ENCODE peak calls at places on chromosomes 4 and X, in six cellular contexts. J, Z, L, M, O and R are unnamed samples. For H3K9me3, the result is how much of the 10 kb centered on the place peaks cover.

GRCh38 chrX:64152857-64153256 is 52.7 kb downstream of the AMER1 start:
- DNase-seq in O (no peak), J (no peak), M (no peak), L (peak), Z (no peak), R (no peak)

GRCh38 chrX:126165401-126165720 is 728 bp downstream of the DCAF12L2 start:
- DNase-seq in O (no peak), Z (no peak), L (no peak), J (no peak), M (no peak), R (no peak)

GRCh38 chr4:82639947-82640346 is 78.2 kb upstream of the TMEM150C start:
- DNase-seq in O (no peak), L (no peak), M (no peak), J (no peak), Z (no peak), R (no peak)

GRCh38 chr4:78528327-78528726 is 23.2 kb upstream of the ANXA3 start:
- DNase-seq in O (no peak), Z (no peak), M (no peak), J (no peak), L (no peak), R (no peak)

GRCh38 chr4:73661646-73662119 is 41.4 kb upstream of the RASSF6 start:
- DNase-seq in Z (no peak), J (no peak), L (no peak), M (no peak), O (no peak), R (no peak)

GRCh38 chr4:16496501-16496900 is 270.2 kb upstream of the TAPT1 start:
- DNase-seq in J (no peak), L (no peak), Z (no peak), M (peak), O (no peak), R (no peak)

GRCh38 chr4:8745036-8745827 is 126.4 kb downstream of the HMX1 start:
- DNase-seq in J (no peak), M (no peak), Z (no peak), O (no peak), L (no peak), R (no peak)

GRCh38 chr4:53194727-53195126 is 171.1 kb downstream of the SCFD2 start:
- DNase-seq in J (no peak), M (no peak), Z (no peak), L (no peak), O (no peak), R (no peak)

GRCh38 chr4:137106287-137106686 is 426.0 kb downstream of the PCDH18 start:
- DNase-seq in L (no peak), J (no peak), M (no peak), O (no peak), Z (no peak), R (no peak)

GRCh38 chr4:187294861-187295260 is 571.2 kb upstream of the FAT1 start:
- DNase-seq in J (no peak), O (no peak), L (no peak), Z (no peak), M (no peak), R (no peak)

GRCh38 chrX:73455171-73455570 is 8.3 kb downstream of the CDX4 start:
- DNase-seq in Z (no peak), J (no peak), O (no peak), L (no peak), M (no peak), R (no peak)

GRCh38 chr4:114599231-114600065 is 841 bp downstream of the UGT8 start:
- DNase-seq in Z (no peak), O (no peak), L (peak), J (no peak), M (no peak), R (no peak)

GRCh38 chrX:74318672-74319071 is 14.7 kb downstream of the ZCCHC13 start:
- DNase-seq in L (no peak), Z (no peak), O (no peak), M (no peak), J (no peak), R (no peak)

GRCh38 chr4:140686799-140687198 is 69.4 kb downstream of the TBC1D9 start:
- DNase-seq in O (no peak), J (no peak), M (no peak), L (no peak), Z (no peak), R (no peak)

GRCh38 chr4:108466936-108467902 is 153.2 kb upstream of the RPL34 start:
- DNase-seq in L (no peak), M (no peak), J (peak), Z (no peak), O (no peak), R (no peak)

GRCh38 chrX:30874851-30875250 is 14.2 kb downstream of the TAB3 start:
- DNase-seq in J (no peak), O (no peak), Z (no peak), L (no peak), M (no peak), R (no peak)

GRCh38 chr4:151561551-151562256 is 152.7 kb downstream of the FHIP1A start:
- DNase-seq in O (no peak), M (no peak), J (no peak), L (no peak), Z (no peak), R (no peak)

DNA sequence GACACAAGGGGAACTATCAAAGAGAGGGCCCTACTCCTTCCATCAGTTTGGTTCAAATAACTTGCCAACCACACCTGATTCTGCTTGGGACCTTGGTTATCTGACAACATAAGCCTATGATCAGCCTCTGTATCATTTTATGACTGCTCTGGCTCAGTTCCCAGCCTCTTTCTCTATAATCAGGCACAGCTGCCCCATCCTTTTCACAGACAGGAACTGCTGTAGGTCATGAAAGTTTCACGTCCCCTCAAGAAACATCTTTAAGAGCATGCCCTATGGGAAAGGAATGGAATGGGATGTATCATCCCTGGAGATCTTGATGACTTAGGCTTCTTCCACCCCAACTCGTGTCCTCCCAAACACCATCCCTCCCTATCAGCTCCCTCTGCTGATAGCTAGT is 243.4 kb downstream of the AR start:
- DNase-seq in O (no peak), J (no peak), Z (no peak), M (no peak), L (no peak), R (no peak)
- H3K9me3 ChIP-seq in O (under half), J (under half), Z (under half), M (under half), L (under half), R (under half)

GRCh38 chr4:244471-244870 is 60.8 kb downstream of the ZNF732 start:
- DNase-seq in L (peak), J (peak), M (peak), Z (peak), O (no peak), R (no peak)

GRCh38 chr4:242121-242848 is 63.0 kb downstream of the ZNF732 start:
- DNase-seq in J (peak), M (peak), O (no peak), Z (peak), L (peak), R (peak)

DNA sequence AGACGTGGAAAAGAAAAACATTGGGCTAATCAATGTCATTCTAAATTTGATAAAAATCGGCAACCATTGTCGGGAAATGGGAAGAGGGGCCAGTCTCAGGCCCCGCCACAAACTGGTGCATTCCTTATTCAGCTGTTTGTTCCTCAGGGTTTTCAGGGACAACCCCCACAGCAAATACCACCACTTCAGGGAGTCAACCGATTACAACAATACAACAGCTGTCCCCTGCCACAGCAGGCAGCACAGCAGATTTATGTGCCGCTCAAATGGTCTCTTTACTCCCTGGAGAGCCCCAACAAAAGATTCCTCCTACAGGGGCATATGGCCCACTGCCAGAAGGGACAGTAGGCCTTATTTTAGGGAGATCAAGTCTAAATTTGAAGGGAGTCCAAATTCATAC is 61.9 kb downstream of the ZNF732 start:
- DNase-seq in O (no peak), Z (no peak), J (no peak), M (no peak), L (no peak), R (no peak)
- H3K9me3 ChIP-seq in O (under half), Z (under half), J (under half), M (under half), L (under half), R (under half)

GRCh38 chr4:96698891-96699290 is 859.0 kb downstream of the PDHA2 start:
- DNase-seq in Z (no peak), L (no peak), M (no peak), J (no peak), O (no peak), R (no peak)
- H3K9me3 ChIP-seq in Z (under half), L (under half), M (under half), J (under half), O (under half), R (under half)

GRCh38 chrX:153732406-153732805 is 7.8 kb downstream of the ABCD1 start:
- DNase-seq in O (no peak), M (peak), J (no peak), L (no peak), Z (no peak), R (no peak)
- H3K9me3 ChIP-seq in O (under half), M (under half), J (under half), L (under half), Z (under half), R (under half)

DNA sequence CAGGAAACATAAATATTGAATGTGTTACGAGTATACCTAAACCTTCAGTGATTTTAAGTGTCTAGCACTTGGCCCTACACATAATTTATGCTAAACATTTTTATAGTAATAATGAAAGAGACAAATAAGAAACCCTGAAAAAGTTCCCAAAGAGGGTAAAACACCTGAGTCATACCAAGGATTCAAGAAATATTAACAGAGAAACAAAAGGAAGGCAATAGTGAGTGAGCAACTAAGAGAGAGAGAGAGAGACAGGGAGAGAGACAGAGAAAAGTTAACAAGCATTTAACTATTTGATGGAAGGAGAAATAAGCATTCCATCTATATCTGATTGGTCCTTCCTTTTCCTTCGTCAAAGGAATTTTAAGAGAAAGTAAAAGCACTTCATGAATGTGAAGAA is 743.6 kb upstream of the POU3F4 start:
- DNase-seq in Z (no peak), L (no peak), M (no peak), O (no peak), J (no peak), R (no peak)
- H3K9me3 ChIP-seq in Z (under half), L (under half), M (under half), O (under half), J (under half), R (under half)

GRCh38 chr4:118276551-118276950 is 76.3 kb downstream of the PRSS12 start:
- DNase-seq in Z (no peak), O (no peak), J (no peak), M (no peak), L (no peak), R (no peak)
- H3K9me3 ChIP-seq in Z (under half), O (under half), J (under half), M (under half), L (under half), R (under half)

GRCh38 chrX:55702611-55703010 is 14.9 kb upstream of the RRAGB start:
- DNase-seq in J (no peak), L (no peak), O (no peak), Z (no peak), M (no peak), R (no peak)
- H3K9me3 ChIP-seq in J (under half), L (under half), O (under half), Z (under half), M (under half), R (under half)